ENCODE peak calls at places on chromosomes 3 and 15, in nine cellular contexts. J is substantia nigra; N is PC-9; Q is AG20443; A is stimulated activated naive B cell treated with anti-CD40 and anti-IgM and Interleukin-4, amounts not matched to agents 10 μg/mL and 1 μg/mL and 100 μg/mL, for 72 hours; M is endothelial cell; F is lung microvascular endothelial cell; X is ELR; Y is naive thymus-derived CD4-positive, alpha-beta T cell. O is an unnamed sample.

GRCh38 chr3:182183716-182184430 is 472.1 kb downstream of the SOX2 start:
- DNase-seq in J (no peak), N (peak; percentile 66), Q (no peak), A (no peak), M (no peak), F (no peak), X (no peak), Y (no peak), O (no peak)

GRCh38 chr15:69140306-69140705 is 20.1 kb upstream of the GLCE start:
- DNase-seq in J (no peak), N (no peak), Q (no peak), A (no peak), M (no peak), F (no peak), X (no peak), Y (no peak), O (no peak)

GRCh38 chr3:55490194-55490913 is 3.2 kb upstream of the WNT5A start:
- DNase-seq in J (no peak), N (peak; percentile 44), Q (no peak), A (no peak), M (no peak), F (no peak), X (no peak), Y (no peak), O (no peak)

GRCh38 chr3:193783166-193783896 is 190.3 kb downstream of the OPA1 start:
- DNase-seq in J (no peak), N (peak; percentile 78), Q (no peak), A (no peak), M (no peak), F (no peak), X (peak; percentile 28), Y (no peak), O (no peak)

GRCh38 chr15:98881526-98882517 is 125.8 kb downstream of the PGPEP1L start:
- DNase-seq in J (no peak), N (peak; percentile 54), Q (peak; percentile 55), A (no peak), M (peak; percentile 8), F (peak; percentile 75), X (peak; percentile 65), Y (peak; percentile 36), O (peak; percentile 28)

GRCh38 chr3:14784087-14784596 is 34.6 kb upstream of the FGD5 start:
- DNase-seq in J (no peak), N (no peak), Q (no peak), A (no peak), M (no peak), F (no peak), X (no peak), Y (no peak), O (no peak)

GRCh38 chr15:64897345-64897985 is 14.2 kb upstream of the ANKDD1A start:
- DNase-seq in J (no peak), N (peak; percentile 78), Q (peak; percentile 84), A (no peak), M (no peak), F (peak; percentile 60), X (peak; percentile 82), Y (no peak), O (no peak)

GRCh38 chr3:123757281-123757940 is 126.7 kb downstream of the MYLK start:
- DNase-seq in J (peak; percentile 72), N (peak; percentile 62), Q (no peak), A (no peak), M (no peak), F (no peak), X (no peak), Y (no peak), O (no peak)